ENCODE peak calls at places on chromosomes 12 and 14, in ten cellular contexts. One of them, this sample, is unnamed.

GRCh38 chr14:24574206-24574774 is 1.8 kb downstream of the CTSG start:
- DNase-seq in body of pancreas: no peak
- DNase-seq in brain microvascular endothelial cell: no peak
- DNase-seq in stomach: no peak
- DNase-seq in GM12878: no peak
- DNase-seq in AG04450: no peak
- DNase-seq in heart left ventricle: no peak
- DNase-seq in choroid plexus epithelial cell: no peak
- DNase-seq in adrenal gland: no peak
- DNase-seq in tibial artery: no peak
- DNase-seq in this sample: no peak

GRCh38 chr14:41604793-41605534 is 1.7 kb upstream of the LRFN5 start:
- DNase-seq in heart left ventricle: peak
- DNase-seq in brain microvascular endothelial cell: no peak
- DNase-seq in adrenal gland: peak
- DNase-seq in choroid plexus epithelial cell: peak
- DNase-seq in stomach: no peak
- DNase-seq in body of pancreas: peak
- DNase-seq in GM12878: no peak
- DNase-seq in tibial artery: no peak
- DNase-seq in AG04450: peak
- DNase-seq in this sample: peak

GRCh38 chr12:67352682-67353081 is 83.5 kb downstream of the CAND1 start:
- DNase-seq in brain microvascular endothelial cell: no peak
- DNase-seq in body of pancreas: no peak
- DNase-seq in heart left ventricle: no peak
- DNase-seq in stomach: no peak
- DNase-seq in adrenal gland: no peak
- DNase-seq in GM12878: no peak
- DNase-seq in AG04450: no peak
- DNase-seq in tibial artery: no peak
- DNase-seq in choroid plexus epithelial cell: no peak
- DNase-seq in this sample: no peak

GRCh38 chr14:98840076-98840475 is 431.9 kb downstream of the BCL11B start:
- DNase-seq in heart left ventricle: no peak
- DNase-seq in brain microvascular endothelial cell: no peak
- DNase-seq in choroid plexus epithelial cell: no peak
- DNase-seq in AG04450: no peak
- DNase-seq in stomach: no peak
- DNase-seq in GM12878: no peak
- DNase-seq in adrenal gland: no peak
- DNase-seq in body of pancreas: no peak
- DNase-seq in tibial artery: no peak
- DNase-seq in this sample: no peak

GRCh38 chr12:7021956-7022355 is 3.7 kb upstream of the LPCAT3 start:
- DNase-seq in body of pancreas: no peak
- DNase-seq in heart left ventricle: no peak
- DNase-seq in brain microvascular endothelial cell: no peak
- DNase-seq in choroid plexus epithelial cell: no peak
- DNase-seq in GM12878: no peak
- DNase-seq in adrenal gland: no peak
- DNase-seq in stomach: no peak
- DNase-seq in AG04450: no peak
- DNase-seq in tibial artery: no peak
- DNase-seq in this sample: no peak

GRCh38 chr12:77433799-77434198 is 368.4 kb upstream of the E2F7 start:
- DNase-seq in brain microvascular endothelial cell: peak
- DNase-seq in choroid plexus epithelial cell: peak
- DNase-seq in heart left ventricle: no peak
- DNase-seq in stomach: no peak
- DNase-seq in body of pancreas: no peak
- DNase-seq in GM12878: no peak
- DNase-seq in adrenal gland: no peak
- DNase-seq in tibial artery: no peak
- DNase-seq in AG04450: no peak
- DNase-seq in this sample: no peak

GRCh38 chr12:3214508-3215365 is 137.6 kb downstream of the TSPAN9 start:
- DNase-seq in choroid plexus epithelial cell: no peak
- DNase-seq in AG04450: no peak
- DNase-seq in tibial artery: no peak
- DNase-seq in body of pancreas: no peak
- DNase-seq in GM12878: no peak
- DNase-seq in brain microvascular endothelial cell: no peak
- DNase-seq in adrenal gland: no peak
- DNase-seq in stomach: no peak
- DNase-seq in heart left ventricle: no peak
- DNase-seq in this sample: no peak

GRCh38 chr14:105050551-105050897 is 14.7 kb downstream of the GPR132 start:
- DNase-seq in tibial artery: peak
- DNase-seq in heart left ventricle: no peak
- DNase-seq in body of pancreas: peak
- DNase-seq in AG04450: no peak
- DNase-seq in stomach: peak
- DNase-seq in adrenal gland: peak
- DNase-seq in GM12878: no peak
- DNase-seq in brain microvascular endothelial cell: no peak
- DNase-seq in choroid plexus epithelial cell: peak
- DNase-seq in this sample: peak

DNA sequence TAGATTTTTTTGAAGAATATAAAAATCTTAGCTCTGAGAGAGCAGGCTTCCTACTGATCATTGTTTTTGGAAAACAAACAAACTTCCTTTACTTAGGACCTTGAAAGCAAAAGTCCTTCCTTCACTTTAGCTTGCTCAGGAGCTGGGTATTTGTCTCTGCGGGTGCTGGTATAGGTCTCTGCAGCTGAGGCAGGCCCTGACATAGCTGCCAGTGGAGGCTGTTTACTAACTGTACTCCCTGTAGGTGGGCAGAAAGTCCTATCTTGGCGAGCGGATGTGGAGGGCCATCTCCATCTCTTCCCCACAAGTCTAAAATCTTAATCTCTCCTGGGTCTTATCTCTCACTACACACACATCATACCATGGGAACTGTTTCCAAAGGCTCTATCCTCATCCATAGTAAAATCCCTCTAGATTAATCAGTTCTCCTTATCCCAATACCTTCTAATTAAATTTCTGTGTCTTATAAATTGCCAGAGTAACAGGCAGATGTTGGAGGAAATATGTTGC is 4.1 kb upstream of the MIA2 start:
- DNase-seq in tibial artery: no peak
- DNase-seq in adrenal gland: no peak
- DNase-seq in GM12878: no peak
- DNase-seq in brain microvascular endothelial cell: no peak
- DNase-seq in stomach: no peak
- DNase-seq in body of pancreas: no peak
- DNase-seq in heart left ventricle: no peak
- DNase-seq in AG04450: no peak
- DNase-seq in choroid plexus epithelial cell: no peak
- DNase-seq in this sample: no peak
- H3K4me3 ChIP-seq in tibial artery: no peak
- H3K4me3 ChIP-seq in adrenal gland: no peak
- H3K4me3 ChIP-seq in GM12878: no peak
- H3K4me3 ChIP-seq in brain microvascular endothelial cell: no peak
- H3K4me3 ChIP-seq in stomach: no peak
- H3K4me3 ChIP-seq in body of pancreas: no peak
- H3K4me3 ChIP-seq in heart left ventricle: no peak
- H3K4me3 ChIP-seq in AG04450: no peak
- H3K4me3 ChIP-seq in choroid plexus epithelial cell: no peak
- H3K4me3 ChIP-seq in this sample: no peak

GRCh38 chr12:28958553-28959195 is 190.4 kb upstream of the FAR2 start:
- DNase-seq in choroid plexus epithelial cell: peak
- DNase-seq in heart left ventricle: no peak
- DNase-seq in stomach: no peak
- DNase-seq in adrenal gland: no peak
- DNase-seq in brain microvascular endothelial cell: peak
- DNase-seq in GM12878: no peak
- DNase-seq in body of pancreas: no peak
- DNase-seq in AG04450: no peak
- DNase-seq in tibial artery: no peak
- DNase-seq in this sample: peak

GRCh38 chr12:28967426-28967825 is 181.7 kb upstream of the FAR2 start:
- DNase-seq in adrenal gland: no peak
- DNase-seq in choroid plexus epithelial cell: no peak
- DNase-seq in tibial artery: no peak
- DNase-seq in GM12878: no peak
- DNase-seq in body of pancreas: no peak
- DNase-seq in stomach: no peak
- DNase-seq in heart left ventricle: no peak
- DNase-seq in AG04450: no peak
- DNase-seq in brain microvascular endothelial cell: no peak
- DNase-seq in this sample: no peak

GRCh38 chr12:28966049-28966778 is 182.9 kb upstream of the FAR2 start:
- DNase-seq in choroid plexus epithelial cell: peak
- DNase-seq in brain microvascular endothelial cell: no peak
- DNase-seq in heart left ventricle: peak
- DNase-seq in adrenal gland: peak
- DNase-seq in GM12878: no peak
- DNase-seq in AG04450: no peak
- DNase-seq in stomach: peak
- DNase-seq in tibial artery: no peak
- DNase-seq in body of pancreas: peak
- DNase-seq in this sample: no peak

GRCh38 chr12:28961948-28962384 is 187.1 kb upstream of the FAR2 start:
- DNase-seq in choroid plexus epithelial cell: peak
- DNase-seq in body of pancreas: no peak
- DNase-seq in GM12878: no peak
- DNase-seq in brain microvascular endothelial cell: no peak
- DNase-seq in adrenal gland: no peak
- DNase-seq in heart left ventricle: no peak
- DNase-seq in AG04450: no peak
- DNase-seq in stomach: no peak
- DNase-seq in tibial artery: no peak
- DNase-seq in this sample: peak

GRCh38 chr12:28963554-28963953 is 185.5 kb upstream of the FAR2 start:
- DNase-seq in brain microvascular endothelial cell: no peak
- DNase-seq in choroid plexus epithelial cell: peak
- DNase-seq in tibial artery: no peak
- DNase-seq in stomach: no peak
- DNase-seq in body of pancreas: no peak
- DNase-seq in GM12878: no peak
- DNase-seq in heart left ventricle: no peak
- DNase-seq in AG04450: no peak
- DNase-seq in adrenal gland: no peak
- DNase-seq in this sample: peak
- TF ChIP-seq CTCF in brain microvascular endothelial cell: peak
- TF ChIP-seq CTCF in choroid plexus epithelial cell: peak
- TF ChIP-seq CTCF in tibial artery: no peak
- TF ChIP-seq CTCF in stomach: no peak
- TF ChIP-seq CTCF in body of pancreas: no peak
- TF ChIP-seq CTCF in GM12878: no peak
- TF ChIP-seq CTCF in heart left ventricle: peak
- TF ChIP-seq CTCF in AG04450: peak
- TF ChIP-seq CTCF in adrenal gland: no peak
- TF ChIP-seq CTCF in this sample: peak

GRCh38 chr14:54877015-54877702 is 25.5 kb downstream of the GCH1 start:
- DNase-seq in brain microvascular endothelial cell: no peak
- DNase-seq in adrenal gland: no peak
- DNase-seq in body of pancreas: no peak
- DNase-seq in tibial artery: no peak
- DNase-seq in choroid plexus epithelial cell: peak
- DNase-seq in AG04450: no peak
- DNase-seq in stomach: no peak
- DNase-seq in GM12878: no peak
- DNase-seq in heart left ventricle: no peak
- DNase-seq in this sample: peak

GRCh38 chr14:54877703-54878021 is 25.0 kb downstream of the GCH1 start:
- DNase-seq in AG04450: no peak
- DNase-seq in body of pancreas: no peak
- DNase-seq in brain microvascular endothelial cell: no peak
- DNase-seq in tibial artery: no peak
- DNase-seq in stomach: no peak
- DNase-seq in heart left ventricle: no peak
- DNase-seq in GM12878: no peak
- DNase-seq in choroid plexus epithelial cell: no peak
- DNase-seq in adrenal gland: no peak
- DNase-seq in this sample: no peak

GRCh38 chr14:54881761-54882401 is 20.7 kb downstream of the GCH1 start:
- DNase-seq in heart left ventricle: no peak
- DNase-seq in adrenal gland: no peak
- DNase-seq in stomach: no peak
- DNase-seq in tibial artery: no peak
- DNase-seq in choroid plexus epithelial cell: peak
- DNase-seq in brain microvascular endothelial cell: no peak
- DNase-seq in GM12878: no peak
- DNase-seq in AG04450: no peak
- DNase-seq in body of pancreas: no peak
- DNase-seq in this sample: peak

GRCh38 chr14:54882521-54882920 is 20.1 kb downstream of the GCH1 start:
- DNase-seq in heart left ventricle: no peak
- DNase-seq in GM12878: no peak
- DNase-seq in body of pancreas: no peak
- DNase-seq in AG04450: no peak
- DNase-seq in tibial artery: no peak
- DNase-seq in brain microvascular endothelial cell: no peak
- DNase-seq in stomach: no peak
- DNase-seq in adrenal gland: no peak
- DNase-seq in choroid plexus epithelial cell: peak
- DNase-seq in this sample: no peak

GRCh38 chr14:54881235-54881760 is 21.3 kb downstream of the GCH1 start:
- DNase-seq in choroid plexus epithelial cell: peak
- DNase-seq in adrenal gland: peak
- DNase-seq in brain microvascular endothelial cell: peak
- DNase-seq in GM12878: peak
- DNase-seq in AG04450: no peak
- DNase-seq in stomach: no peak
- DNase-seq in body of pancreas: peak
- DNase-seq in heart left ventricle: no peak
- DNase-seq in tibial artery: no peak
- DNase-seq in this sample: peak
- H3K4me3 ChIP-seq in choroid plexus epithelial cell: peak
- H3K4me3 ChIP-seq in adrenal gland: peak
- H3K4me3 ChIP-seq in brain microvascular endothelial cell: peak
- H3K4me3 ChIP-seq in GM12878: peak
- H3K4me3 ChIP-seq in AG04450: peak
- H3K4me3 ChIP-seq in stomach: peak
- H3K4me3 ChIP-seq in body of pancreas: no peak
- H3K4me3 ChIP-seq in heart left ventricle: peak
- H3K4me3 ChIP-seq in tibial artery: peak
- H3K4me3 ChIP-seq in this sample: peak

GRCh38 chr12:56157201-56158028 is 744 bp upstream of the MYL6 start:
- DNase-seq in body of pancreas: peak
- DNase-seq in heart left ventricle: peak
- DNase-seq in AG04450: peak
- DNase-seq in GM12878: no peak
- DNase-seq in stomach: peak
- DNase-seq in choroid plexus epithelial cell: peak
- DNase-seq in adrenal gland: peak
- DNase-seq in brain microvascular endothelial cell: peak
- DNase-seq in tibial artery: peak
- DNase-seq in this sample: peak
- TF ChIP-seq CTCF in body of pancreas: peak
- TF ChIP-seq CTCF in heart left ventricle: peak
- TF ChIP-seq CTCF in AG04450: peak
- TF ChIP-seq CTCF in GM12878: peak
- TF ChIP-seq CTCF in stomach: peak
- TF ChIP-seq CTCF in choroid plexus epithelial cell: peak
- TF ChIP-seq CTCF in adrenal gland: peak
- TF ChIP-seq CTCF in brain microvascular endothelial cell: peak
- TF ChIP-seq CTCF in tibial artery: peak
- TF ChIP-seq CTCF in this sample: peak

This sample was measured in cardiac fibroblast.